ENCODE peak calls at places on chromosomes 2 and 18, in six cellular contexts. One of them, this sample, is unnamed.
A peak's percentile ranks its signal among the peaks of the same experiment; 100 is the strongest.

GRCh38 chr18:11923454-11923853 is 15.3 kb upstream of the MPPE1 start:
- DNase-seq in NCI-H1105 treated with DMSO at 0.1 percent for 48 hours: no peak
- DNase-seq in activated naive CD4-positive, alpha-beta T cell: no peak
- DNase-seq in hypothalamus: no peak
- DNase-seq in iris pigment epithelial cell: no peak
- DNase-seq in HT1080: no peak
- DNase-seq in this sample: no peak

GRCh38 chr18:74529378-74529777 is 4.9 kb upstream of the CNDP1 start:
- DNase-seq in NCI-H1105 treated with DMSO at 0.1 percent for 48 hours: no peak
- DNase-seq in activated naive CD4-positive, alpha-beta T cell: no peak
- DNase-seq in hypothalamus: no peak
- DNase-seq in iris pigment epithelial cell: no peak
- DNase-seq in HT1080: no peak
- DNase-seq in this sample: no peak

GRCh38 chr18:60987963-60988362 is 345.3 kb upstream of the CDH20 start:
- DNase-seq in NCI-H1105 treated with DMSO at 0.1 percent for 48 hours: no peak
- DNase-seq in activated naive CD4-positive, alpha-beta T cell: no peak
- DNase-seq in hypothalamus: no peak
- DNase-seq in iris pigment epithelial cell: peak; percentile 81
- DNase-seq in HT1080: no peak
- DNase-seq in this sample: no peak

GRCh38 chr2:241802806-241803318 is 6.1 kb upstream of the NEU4 start:
- DNase-seq in NCI-H1105 treated with DMSO at 0.1 percent for 48 hours: no peak
- DNase-seq in activated naive CD4-positive, alpha-beta T cell: no peak
- DNase-seq in hypothalamus: no peak
- DNase-seq in iris pigment epithelial cell: no peak
- DNase-seq in HT1080: no peak
- DNase-seq in this sample: no peak

GRCh38 chr2:10165282-10165681 is 42.7 kb downstream of the RRM2 start:
- DNase-seq in NCI-H1105 treated with DMSO at 0.1 percent for 48 hours: no peak
- DNase-seq in activated naive CD4-positive, alpha-beta T cell: no peak
- DNase-seq in hypothalamus: no peak
- DNase-seq in iris pigment epithelial cell: no peak
- DNase-seq in HT1080: no peak
- DNase-seq in this sample: no peak

GRCh38 chr2:119073213-119073612 is 85.3 kb downstream of the C1QL2 start:
- DNase-seq in NCI-H1105 treated with DMSO at 0.1 percent for 48 hours: no peak
- DNase-seq in activated naive CD4-positive, alpha-beta T cell: no peak
- DNase-seq in hypothalamus: no peak
- DNase-seq in iris pigment epithelial cell: no peak
- DNase-seq in HT1080: no peak
- DNase-seq in this sample: no peak

GRCh38 chr2:120926463-120927165 is 190.9 kb downstream of the GLI2 start:
- DNase-seq in NCI-H1105 treated with DMSO at 0.1 percent for 48 hours: peak; percentile 3
- DNase-seq in activated naive CD4-positive, alpha-beta T cell: no peak
- DNase-seq in hypothalamus: no peak
- DNase-seq in iris pigment epithelial cell: no peak
- DNase-seq in HT1080: no peak
- DNase-seq in this sample: no peak

GRCh38 chr2:235917506-235917905 is 250.7 kb downstream of the GBX2 start:
- DNase-seq in NCI-H1105 treated with DMSO at 0.1 percent for 48 hours: peak; percentile 96
- DNase-seq in activated naive CD4-positive, alpha-beta T cell: no peak
- DNase-seq in hypothalamus: no peak
- DNase-seq in iris pigment epithelial cell: no peak
- DNase-seq in HT1080: no peak
- DNase-seq in this sample: no peak

GRCh38 chr2:176637497-176638166 is 368.4 kb downstream of the MTX2 start:
- DNase-seq in NCI-H1105 treated with DMSO at 0.1 percent for 48 hours: peak; percentile 53
- DNase-seq in activated naive CD4-positive, alpha-beta T cell: no peak
- DNase-seq in hypothalamus: peak; percentile 3
- DNase-seq in iris pigment epithelial cell: peak; percentile 7
- DNase-seq in HT1080: peak; percentile 79
- DNase-seq in this sample: peak; percentile 32